ENCODE peak calls at places on chromosomes 7 and 10, in four cellular contexts. H, D, Y and G are unnamed samples.

GRCh38 chr10:23100331-23101030 is 5.1 kb downstream of the MSRB2 start:
- DNase-seq in H (no peak), D (no peak), Y (no peak), G (peak)

GRCh38 chr7:69823151-69823744 is 225.0 kb downstream of the AUTS2 start:
- DNase-seq in H (no peak), D (no peak), Y (no peak), G (no peak)

GRCh38 chr7:128755816-128756476 is 16.8 kb downstream of the CALU start:
- DNase-seq in H (no peak), D (no peak), Y (no peak), G (no peak)

GRCh38 chr7:74010407-74010806 is 17.6 kb upstream of the ELN start:
- DNase-seq in H (no peak), Y (no peak), D (no peak), G (no peak)

GRCh38 chr7:5282464-5283316 is at the start of gene SLC29A4:
- DNase-seq in D (no peak), H (no peak), Y (no peak), G (peak)

GRCh38 chr7:154503962-154504550 is 451.9 kb downstream of the DPP6 start:
- DNase-seq in D (no peak), Y (peak), H (no peak), G (peak)

GRCh38 chr10:63670291-63670898 is 149.2 kb downstream of the REEP3 start:
- DNase-seq in D (no peak), H (no peak), Y (no peak), G (no peak)

GRCh38 chr7:37052673-37053072 is 328.4 kb upstream of the AOAH start:
- DNase-seq in H (peak), D (peak), Y (peak), G (peak)

GRCh38 chr10:75202321-75203096 is 8.1 kb upstream of the VDAC2 start:
- DNase-seq in H (no peak), D (no peak), Y (peak), G (no peak)

GRCh38 chr7:123131556-123132345 is 68.0 kb downstream of the SLC13A1 start:
- DNase-seq in Y (no peak), D (no peak), H (no peak), G (no peak)

GRCh38 chr7:122738937-122739336 is 36.2 kb upstream of the RNF148 start:
- DNase-seq in D (no peak), Y (no peak), H (no peak), G (no peak)

GRCh38 chr10:72720814-72721665 is 29.1 kb downstream of the MCU start:
- DNase-seq in D (no peak), H (no peak), Y (no peak), G (no peak)

GRCh38 chr7:135558881-135559280 is 1.2 kb downstream of the NUP205 start:
- DNase-seq in D (no peak), Y (no peak), H (no peak), G (no peak)

GRCh38 chr7:113289140-113289740 is 170.9 kb upstream of the SMIM30 start:
- DNase-seq in D (no peak), Y (peak), H (no peak), G (peak)

DNA sequence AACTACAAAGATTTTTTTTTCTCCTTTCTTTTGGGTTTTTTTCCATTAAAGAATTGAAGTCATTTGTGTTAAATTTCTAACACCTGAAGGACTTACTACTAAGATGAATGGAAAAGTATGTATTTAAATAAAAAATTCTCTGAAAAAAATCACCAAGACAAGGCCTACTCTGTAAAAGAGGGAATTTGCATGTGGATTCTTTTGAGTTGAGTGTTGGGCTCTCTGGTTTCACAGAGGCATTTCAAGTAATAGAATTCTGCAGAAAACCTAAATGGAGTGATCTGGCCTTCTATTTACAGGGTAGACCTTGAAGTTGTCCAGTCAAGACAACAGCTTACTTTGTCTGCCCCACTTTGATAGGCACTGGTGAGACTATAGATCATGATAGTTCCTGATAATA is 4.1 kb downstream of the LRRC17 start:
- DNase-seq in D (no peak), H (no peak), Y (no peak), G (no peak)
- TF ChIP-seq ATF2 in D (no peak), H (no peak), Y (no peak), G (no peak)

DNA sequence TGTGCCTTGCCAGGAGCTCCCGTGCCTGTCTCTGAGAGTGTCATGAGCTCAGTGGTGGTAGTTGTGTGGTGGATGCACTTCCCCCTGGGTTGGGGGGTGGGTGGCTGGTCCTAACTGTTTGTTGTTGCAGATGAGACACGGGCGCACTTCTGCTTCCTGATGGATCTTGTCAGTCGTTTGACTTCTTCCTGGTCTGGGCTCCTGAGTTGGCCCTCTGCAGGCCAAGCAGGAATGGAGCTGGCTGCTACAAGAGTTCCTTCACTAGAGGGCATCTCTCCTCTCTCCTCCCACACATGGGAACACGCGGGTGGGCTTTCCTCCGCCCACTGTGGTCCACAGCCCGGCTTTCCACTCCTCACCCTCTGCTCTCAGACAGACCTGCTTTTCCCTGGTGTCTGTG is 82.0 kb downstream of the BMS1 start:
- DNase-seq in H (peak), D (no peak), Y (peak), G (no peak)
- TF ChIP-seq ATF2 in H (no peak), D (no peak), Y (no peak), G (no peak)

DNA sequence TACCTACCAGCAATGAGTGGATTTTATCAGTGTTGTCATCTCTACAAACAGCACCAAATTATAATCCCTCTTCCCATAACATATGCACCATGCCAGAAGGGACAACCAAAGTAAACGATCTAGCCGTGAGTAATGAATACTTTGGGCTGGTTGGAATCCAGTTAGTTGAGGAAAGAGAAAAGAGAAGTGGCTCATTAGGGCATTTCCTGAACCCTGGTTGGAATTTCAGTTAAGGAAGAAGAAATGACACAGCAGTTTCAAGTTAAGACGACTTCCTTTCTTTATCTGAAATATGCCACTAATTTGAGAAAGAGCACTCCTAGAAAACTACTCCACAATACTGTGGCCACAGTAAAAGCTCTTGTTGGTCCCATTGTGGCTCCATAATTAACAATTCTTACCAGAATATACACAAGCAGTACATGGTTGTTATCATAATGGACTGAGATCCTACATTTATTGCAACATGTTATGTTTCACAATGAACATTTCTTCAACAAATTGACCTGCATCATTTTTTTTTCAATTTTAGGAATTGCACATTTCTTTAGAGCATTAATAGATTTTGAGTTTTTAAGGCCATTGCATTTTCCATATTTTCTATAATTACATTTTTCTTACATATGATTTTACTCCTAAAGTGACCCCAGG is at the start of gene TFEC:
- DNase-seq in Y (no peak), H (no peak), D (no peak), G (no peak)
- TF ChIP-seq ATF2 in Y (no peak), H (no peak), D (no peak), G (no peak)

GRCh38 chr7:98217623-98218582 is 6.7 kb downstream of the BHLHA15 start:
- DNase-seq in Y (peak), H (no peak), D (no peak), G (no peak)
- TF ChIP-seq ATF2 in Y (no peak), H (no peak), D (no peak), G (no peak)

GRCh38 chr7:2729043-2729892 is 41.3 kb downstream of the AMZ1 start:
- DNase-seq in H (peak), D (no peak), Y (no peak), G (no peak)
- TF ChIP-seq ATF2 in H (no peak), D (no peak), Y (no peak), G (no peak)

DNA sequence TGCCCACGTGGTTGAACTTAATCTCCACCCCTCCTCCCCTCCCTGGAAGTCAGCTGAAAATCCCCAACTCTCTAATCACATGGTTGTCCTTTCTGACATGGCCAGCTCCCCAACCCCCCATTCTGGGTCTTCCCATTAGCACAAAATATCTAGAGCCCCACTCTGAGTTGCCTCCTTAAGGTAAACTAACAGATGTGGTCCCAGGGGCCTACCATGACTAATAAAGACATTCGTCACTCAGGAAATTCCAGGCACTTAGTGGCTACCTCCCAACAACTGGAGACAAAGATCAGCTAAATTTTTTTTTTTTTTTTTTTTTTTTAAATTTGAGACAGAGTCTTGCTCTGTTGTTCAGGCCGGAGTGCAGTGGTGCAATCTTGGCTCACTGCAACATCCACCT is 21.1 kb downstream of the CCDC126 start:
- DNase-seq in H (no peak), D (no peak), Y (no peak), G (no peak)
- TF ChIP-seq ATF2 in H (no peak), D (no peak), Y (no peak), G (no peak)